ENCODE peak calls at places on chromosomes 2 and 18, in eight cellular contexts. L, X, T, H, V, Z, O and D are unnamed samples.
A peak's percentile ranks its signal among the peaks of the same experiment; 100 is the strongest.

GRCh38 chr2:207765960-207766582 is 3.6 kb downstream of the FZD5 start:
- DNase-seq in L (no peak), X (no peak), T (no peak), H (no peak), V (no peak), Z (no peak), O (no peak), D (no peak)

GRCh38 chr2:28664120-28664842 is 87.3 kb upstream of the PPP1CB start:
- DNase-seq in L (no peak), X (no peak), T (no peak), H (peak; percentile 33), V (no peak), Z (peak; percentile 78), O (no peak), D (no peak)

GRCh38 chr18:3119401-3120323 is 100.1 kb downstream of the MYOM1 start:
- DNase-seq in L (no peak), X (peak; percentile 50), T (no peak), H (peak; percentile 13), V (no peak), Z (no peak), O (no peak), D (no peak)

GRCh38 chr2:178401994-178402437 is 49.0 kb downstream of the PRKRA start:
- DNase-seq in L (no peak), X (no peak), T (no peak), H (no peak), V (no peak), Z (no peak), O (no peak), D (no peak)

GRCh38 chr2:191246820-191247380 is 1.7 kb downstream of the MYO1B start:
- DNase-seq in L (no peak), X (no peak), T (no peak), H (no peak), V (no peak), Z (no peak), O (no peak), D (no peak)

GRCh38 chr2:200305797-200306718 is at the start of gene SPATS2L:
- DNase-seq in L (peak; percentile 88), X (peak; percentile 46), T (peak; percentile 55), H (peak; percentile 71), V (peak; percentile 90), Z (peak; percentile 91), O (peak; percentile 70), D (peak; percentile 85)

GRCh38 chr2:169743549-169743948 is 9.9 kb downstream of the KLHL23 start:
- DNase-seq in L (no peak), X (no peak), T (no peak), H (no peak), V (no peak), Z (no peak), O (no peak), D (no peak)

GRCh38 chr2:64192080-64192479 is 47.9 kb upstream of the PELI1 start:
- DNase-seq in L (no peak), X (no peak), T (no peak), H (no peak), V (no peak), Z (no peak), O (no peak), D (no peak)

DNA sequence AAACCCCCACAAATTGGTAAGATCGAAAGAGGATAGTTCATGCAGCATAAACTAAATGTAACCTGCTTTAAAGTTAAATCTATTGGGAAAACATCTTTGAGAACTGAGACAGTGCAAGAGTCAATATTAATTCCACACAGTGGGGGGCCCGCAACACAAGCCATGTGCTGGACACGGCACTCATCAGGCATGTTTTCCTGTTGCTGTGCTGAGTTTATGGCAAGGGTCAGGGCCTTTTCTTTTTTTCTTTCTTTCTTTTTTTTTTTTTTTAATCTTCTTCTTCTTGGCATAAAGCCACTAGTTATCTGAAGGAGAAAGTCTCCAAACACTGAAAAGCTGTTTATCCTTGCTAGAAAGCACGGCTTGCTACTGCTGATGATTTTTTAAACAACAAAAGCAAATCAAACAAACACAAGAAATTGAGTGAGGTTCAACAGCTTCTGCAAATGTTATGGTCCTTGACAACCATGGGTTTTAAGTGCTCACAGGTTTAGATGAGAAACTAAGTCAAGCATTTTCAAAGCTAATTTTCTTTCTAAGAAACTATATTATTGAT is 252.1 kb downstream of the ZNF521 start:
- DNase-seq in L (no peak), X (no peak), T (no peak), H (peak; percentile 62), V (no peak), Z (no peak), O (no peak), D (no peak)
- TF ChIP-seq CTCF in L (no peak), X (no peak), T (no peak), H (no peak), V (no peak), Z (no peak), O (no peak), D (no peak)

GRCh38 chr2:133972297-133972696 is 281.6 kb upstream of the MGAT5 start:
- DNase-seq in L (no peak), X (no peak), T (no peak), H (no peak), V (no peak), Z (no peak), O (no peak), D (no peak)

GRCh38 chr2:133968446-133968845 is 285.4 kb upstream of the MGAT5 start:
- DNase-seq in L (no peak), X (no peak), T (no peak), H (no peak), V (no peak), Z (no peak), O (no peak), D (no peak)

GRCh38 chr2:133970641-133971040 is 283.2 kb upstream of the MGAT5 start:
- DNase-seq in L (no peak), X (no peak), T (no peak), H (no peak), V (no peak), Z (no peak), O (no peak), D (no peak)

GRCh38 chr2:133966720-133967304 is 287.1 kb upstream of the MGAT5 start:
- DNase-seq in L (no peak), X (no peak), T (no peak), H (no peak), V (no peak), Z (no peak), O (no peak), D (no peak)

GRCh38 chr2:133967326-133967725 is 286.5 kb upstream of the MGAT5 start:
- DNase-seq in L (no peak), X (no peak), T (no peak), H (no peak), V (no peak), Z (no peak), O (no peak), D (no peak)
- TF ChIP-seq CTCF in L (no peak), X (no peak), T (no peak), H (no peak), V (no peak), Z (no peak), O (no peak), D (no peak)

GRCh38 chr2:179636995-179637394 is 224.4 kb downstream of the ZNF385B start:
- DNase-seq in L (no peak), X (no peak), T (no peak), H (no peak), V (no peak), Z (no peak), O (no peak), D (no peak)

GRCh38 chr2:179646173-179646762 is 215.1 kb downstream of the ZNF385B start:
- DNase-seq in L (no peak), X (no peak), T (no peak), H (no peak), V (no peak), Z (no peak), O (no peak), D (no peak)

GRCh38 chr2:179646862-179647261 is 214.6 kb downstream of the ZNF385B start:
- DNase-seq in L (no peak), X (no peak), T (no peak), H (no peak), V (no peak), Z (no peak), O (no peak), D (no peak)

GRCh38 chr2:179642462-179642861 is 218.9 kb downstream of the ZNF385B start:
- DNase-seq in L (no peak), X (no peak), T (no peak), H (no peak), V (no peak), Z (no peak), O (no peak), D (no peak)
- TF ChIP-seq CTCF in L (no peak), X (no peak), T (no peak), H (no peak), V (no peak), Z (no peak), O (no peak), D (no peak)

GRCh38 chr2:46298522-46299351 is 1.5 kb downstream of the EPAS1 start:
- DNase-seq in L (peak; percentile 76), X (peak; percentile 65), T (no peak), H (peak; percentile 54), V (peak; percentile 85), Z (peak; percentile 60), O (peak; percentile 65), D (peak; percentile 92)
- TF ChIP-seq CTCF in L (peak; percentile 22), X (no peak), T (no peak), H (peak; percentile 24), V (peak; percentile 33), Z (peak; percentile 22), O (no peak), D (no peak)

DNA sequence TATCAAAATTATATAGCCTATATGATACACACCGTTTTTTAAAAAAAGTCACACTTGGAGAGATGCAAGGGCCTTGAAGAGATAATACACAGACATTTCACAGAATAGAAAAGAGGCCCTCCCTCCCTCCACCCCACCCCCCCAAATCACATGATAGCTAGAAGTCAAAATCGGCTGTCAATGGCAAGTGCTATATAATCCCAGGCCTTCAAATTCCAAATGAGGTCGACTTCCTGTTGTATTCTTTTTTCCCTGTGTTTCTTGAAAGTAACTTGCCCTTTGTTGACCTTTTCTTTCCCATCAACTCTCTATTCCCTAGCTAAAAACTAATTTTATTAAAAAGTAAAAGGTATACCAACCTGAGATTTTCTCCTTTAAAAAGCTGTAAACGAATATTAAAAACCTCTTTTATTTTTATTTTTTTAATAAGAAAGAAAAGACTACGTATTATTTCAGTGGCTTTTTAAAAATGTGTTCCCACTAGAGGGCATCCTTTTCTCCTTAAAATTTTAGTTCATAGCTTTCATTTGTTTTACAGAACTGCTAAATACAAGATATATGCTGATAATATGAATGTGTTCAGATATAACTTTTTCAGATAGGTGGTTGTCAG is 46.6 kb downstream of the KCMF1 start:
- DNase-seq in L (no peak), X (no peak), T (no peak), H (no peak), V (no peak), Z (no peak), O (no peak), D (no peak)
- TF ChIP-seq CTCF in L (peak; percentile 32), X (peak; percentile 55), T (no peak), H (peak; percentile 39), V (peak; percentile 45), Z (peak; percentile 56), O (peak; percentile 9), D (no peak)

GRCh38 chr2:103135679-103136078 is 373.8 kb downstream of the TMEM182 start:
- DNase-seq in L (no peak), X (no peak), T (no peak), H (no peak), V (no peak), Z (no peak), O (no peak), D (no peak)
- TF ChIP-seq CTCF in L (no peak), X (no peak), T (no peak), H (no peak), V (no peak), Z (no peak), O (no peak), D (no peak)